ENCODE peak calls at places on chromosomes 4 and X, in five cellular contexts. V is left ventricle myocardium inferior, N is MCF 10A, D is CD14-positive monocyte, U is tibial artery. C is an unnamed sample.

GRCh38 chr4:84944952-84945351 is 21.5 kb downstream of the WDFY3 start:
- DNase-seq in V (no peak), N (peak; percentile 39), D (no peak), U (no peak), C (no peak)

GRCh38 chr4:33878710-33879109 is 2365.6 kb downstream of the ARAP2 start:
- DNase-seq in V (no peak), N (no peak), D (no peak), U (no peak), C (no peak)

GRCh38 chr4:11618666-11619282 is 190.1 kb upstream of the HS3ST1 start:
- DNase-seq in V (no peak), N (no peak), D (no peak), U (no peak), C (no peak)

GRCh38 chrX:113399501-113400192 is 559.0 kb upstream of the AMOT start:
- DNase-seq in V (no peak), N (no peak), D (no peak), U (no peak), C (no peak)

GRCh38 chr4:7559741-7560376 is 125.1 kb upstream of the PSAPL1 start:
- DNase-seq in V (no peak), N (no peak), D (no peak), U (no peak), C (no peak)

GRCh38 chr4:185016946-185017797 is 1.1 kb upstream of the HELT start:
- DNase-seq in V (no peak), N (no peak), D (no peak), U (no peak), C (no peak)

GRCh38 chr4:174764105-174764729 is 64.8 kb downstream of the GLRA3 start:
- DNase-seq in V (no peak), N (peak; percentile 59), D (no peak), U (no peak), C (peak; percentile 18)

GRCh38 chrX:140664939-140665338 is 44.6 kb upstream of the LINC00632 start:
- DNase-seq in V (no peak), N (peak; percentile 59), D (no peak), U (no peak), C (peak; percentile 12)

GRCh38 chrX:39903937-39904336 is 193.8 kb downstream of the BCOR start:
- DNase-seq in V (no peak), N (peak; percentile 83), D (no peak), U (no peak), C (no peak)

GRCh38 chrX:55210931-55211677 is 9.0 kb upstream of the PAGE5 start:
- DNase-seq in V (no peak), N (no peak), D (no peak), U (no peak), C (no peak)
- TF ChIP-seq CTCF in V (no peak), N (no peak), D (no peak), U (no peak), C (no peak)

DNA sequence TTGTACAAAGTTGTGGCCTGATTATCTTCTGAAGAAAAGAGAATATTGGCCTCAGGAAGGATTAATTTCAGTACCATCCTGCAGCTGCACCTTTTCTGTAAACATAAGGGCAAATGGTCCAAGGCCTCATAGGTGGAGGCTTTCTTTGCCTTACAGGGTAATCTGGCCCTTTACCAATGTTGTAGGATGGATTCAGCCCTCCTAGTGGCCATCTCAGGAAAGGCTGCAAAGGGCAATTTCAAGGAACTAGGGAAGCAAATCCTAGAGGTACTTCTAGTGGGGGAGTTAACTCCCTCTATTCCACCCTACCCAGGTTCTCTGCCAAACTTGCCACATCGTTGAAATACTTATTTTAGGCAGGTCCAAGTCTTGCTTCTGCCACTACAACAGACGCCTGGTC is 57.6 kb downstream of the UGT2B11 start:
- DNase-seq in V (no peak), N (peak; percentile 23), D (no peak), U (no peak), C (no peak)
- TF ChIP-seq CTCF in V (no peak), N (no peak), D (no peak), U (no peak), C (peak; percentile 8)

GRCh38 chr4:145196747-145197146 is 16.4 kb upstream of the OTUD4 start:
- DNase-seq in V (no peak), N (no peak), D (no peak), U (no peak), C (no peak)
- TF ChIP-seq CTCF in V (no peak), N (no peak), D (no peak), U (no peak), C (no peak)

DNA sequence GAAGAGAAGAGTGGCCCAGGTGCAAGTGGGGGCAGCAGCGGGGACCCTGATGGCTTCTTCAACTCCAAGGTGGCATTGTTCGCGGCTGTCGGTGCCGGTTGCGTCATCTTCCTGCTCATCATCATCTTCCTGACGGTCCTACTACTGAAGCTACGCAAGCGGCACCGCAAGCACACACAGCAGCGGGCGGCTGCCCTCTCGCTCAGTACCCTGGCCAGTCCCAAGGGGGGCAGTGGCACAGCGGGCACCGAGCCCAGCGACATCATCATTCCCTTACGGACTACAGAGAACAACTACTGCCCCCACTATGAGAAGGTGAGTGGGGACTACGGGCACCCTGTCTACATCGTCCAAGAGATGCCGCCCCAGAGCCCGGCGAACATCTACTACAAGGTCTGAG is 11.4 kb downstream of the EFNB1 start:
- DNase-seq in V (no peak), N (no peak), D (no peak), U (no peak), C (no peak)
- TF ChIP-seq CTCF in V (no peak), N (no peak), D (no peak), U (no peak), C (no peak)

GRCh38 chrX:153381684-153382532 is 19.2 kb downstream of the PNMA6E start:
- DNase-seq in V (no peak), N (peak; percentile 37), D (no peak), U (no peak), C (no peak)
- TF ChIP-seq CTCF in V (no peak), N (no peak), D (no peak), U (no peak), C (peak; percentile 21)

GRCh38 chrX:12447448-12448154 is 309.3 kb downstream of the FRMPD4 start:
- DNase-seq in V (no peak), N (peak; percentile 80), D (no peak), U (no peak), C (no peak)
- TF ChIP-seq CTCF in V (peak; percentile 14), N (peak; percentile 22), D (no peak), U (no peak), C (no peak)